ENCODE peak calls at places on chromosomes 2 and 18, in seven cellular contexts. V, Y, B, E, S, N and A are unnamed samples.

GRCh38 chr2:3108105-3108504 is 269.5 kb downstream of the EIPR1 start:
- DNase-seq in Y (no peak), S (no peak), E (no peak), V (no peak), N (no peak), B (no peak), A (no peak)

GRCh38 chr18:72700961-72701710 is 157.0 kb upstream of the CBLN2 start:
- DNase-seq in Y (peak; percentile 41), B (no peak), E (no peak), V (peak; percentile 43), S (no peak), N (no peak), A (no peak)

GRCh38 chr2:31258351-31258750 is 24.4 kb downstream of the EHD3 start:
- DNase-seq in V (no peak), E (no peak), N (no peak), S (no peak), Y (no peak), B (no peak), A (no peak)

GRCh38 chr2:100018794-100019193 is 123.6 kb downstream of the AFF3 start:
- DNase-seq in N (no peak), B (no peak), V (peak; percentile 38), S (no peak), E (no peak), Y (no peak), A (no peak)

GRCh38 chr18:70781860-70782453 is 493.1 kb downstream of the SOCS6 start:
- DNase-seq in Y (peak; percentile 72), V (peak; percentile 64), B (peak; percentile 1), S (no peak), N (no peak), E (peak; percentile 2), A (peak; percentile 61)

GRCh38 chr2:128501022-128501690 is 182.5 kb upstream of the HS6ST1 start:
- DNase-seq in E (no peak), B (no peak), N (no peak), S (no peak), Y (no peak), V (no peak), A (no peak)

GRCh38 chr18:5787936-5788335 is 107.4 kb downstream of the TMEM200C start:
- DNase-seq in N (no peak), B (peak; percentile 2), E (no peak), V (no peak), S (no peak), Y (no peak), A (no peak)

GRCh38 chr2:232689152-232689910 is 7.8 kb upstream of the GIGYF2 start:
- DNase-seq in Y (peak; percentile 52), V (no peak), N (no peak), E (no peak), S (no peak), B (no peak), A (no peak)

GRCh38 chr2:3972377-3972776 is 269.0 kb downstream of the DCDC2C start:
- DNase-seq in S (no peak), Y (no peak), N (no peak), E (no peak), V (no peak), B (no peak), A (no peak)

GRCh38 chr2:219298759-219299371 is 10.3 kb downstream of the PTPRN start:
- DNase-seq in V (peak; percentile 85), N (no peak), B (peak; percentile 19), Y (peak; percentile 50), S (peak; percentile 89), E (peak; percentile 88), A (peak; percentile 56)

GRCh38 chr2:41668529-41668928 is 379.3 kb upstream of the PKDCC start:
- DNase-seq in B (no peak), S (no peak), Y (no peak), N (no peak), V (no peak), E (no peak), A (no peak)

GRCh38 chr2:24586955-24587354 is 95.9 kb downstream of the NCOA1 start:
- DNase-seq in N (no peak), Y (no peak), B (no peak), V (no peak), S (no peak), E (no peak), A (no peak)